ENCODE peak calls at places on chromosomes 5 and 9, in nine cellular contexts. N is fibroblast of mammary gland, T is T-helper 2 cell, M is choroid plexus epithelial cell, O is NCI-H2081, Z is naive B cell, B is Kasumi-1, P is posterior cingulate gyrus, U is activated gamma-delta T cell treated with Interleukin-2 at 50 U/mL for 16 hours. H is an unnamed sample.

GRCh38 chr5:129945031-129945430 is 40.8 kb downstream of the CHSY3 start:
- DNase-seq in N (peak; percentile 89), T (no peak), M (peak; percentile 80), O (no peak), Z (no peak), B (no peak), P (no peak), U (no peak), H (no peak)

GRCh38 chr9:128689820-128690683 is 1.0 kb downstream of the SET start:
- DNase-seq in N (peak; percentile 36), T (peak; percentile 84), M (no peak), O (peak; percentile 55), Z (peak; percentile 47), B (no peak), P (no peak), U (peak; percentile 61), H (peak; percentile 71)

GRCh38 chr9:121307976-121308375 is 40.0 kb downstream of the GSN start:
- DNase-seq in N (no peak), T (no peak), M (no peak), O (no peak), Z (no peak), B (no peak), P (no peak), U (no peak), H (no peak)

GRCh38 chr9:15512204-15512603 is 1.4 kb upstream of the PSIP1 start:
- DNase-seq in N (no peak), T (no peak), M (no peak), O (no peak), Z (no peak), B (no peak), P (no peak), U (no peak), H (peak; percentile 23)

GRCh38 chr5:113205807-113206206 is 229.0 kb downstream of the TSSK1B start:
- DNase-seq in N (no peak), T (no peak), M (no peak), O (no peak), Z (no peak), B (no peak), P (peak; percentile 14), U (no peak), H (no peak)

GRCh38 chr5:180135128-180135955 is 63.8 kb upstream of the RNF130 start:
- DNase-seq in N (peak; percentile 84), T (no peak), M (peak; percentile 39), O (no peak), Z (no peak), B (peak; percentile 90), P (no peak), U (no peak), H (no peak)

GRCh38 chr9:98039474-98040072 is 17.0 kb upstream of the NANS start:
- DNase-seq in N (no peak), T (peak; percentile 27), M (no peak), O (no peak), Z (no peak), B (no peak), P (no peak), U (no peak), H (peak; percentile 24)

GRCh38 chr9:79360387-79361347 is 211.1 kb upstream of the TLE4 start:
- DNase-seq in N (no peak), T (no peak), M (peak; percentile 69), O (peak; percentile 70), Z (no peak), B (no peak), P (no peak), U (no peak), H (no peak)

GRCh38 chr5:145887976-145888574 is 15.3 kb upstream of the GRXCR2 start:
- DNase-seq in N (peak; percentile 60), T (peak; percentile 29), M (peak; percentile 84), O (no peak), Z (no peak), B (peak; percentile 76), P (peak; percentile 14), U (no peak), H (peak; percentile 13)

GRCh38 chr9:89864731-89865130 is 259.9 kb downstream of the GADD45G start:
- DNase-seq in N (no peak), T (no peak), M (no peak), O (no peak), Z (no peak), B (no peak), P (no peak), U (no peak), H (no peak)

GRCh38 chr5:60929024-60929423 is 15.8 kb downstream of the ERCC8 start:
- DNase-seq in N (peak; percentile 27), T (no peak), M (peak; percentile 34), O (no peak), Z (no peak), B (peak; percentile 51), P (no peak), U (no peak), H (no peak)

GRCh38 chr9:17520264-17521058 is 58.4 kb upstream of the SH3GL2 start:
- DNase-seq in N (no peak), T (no peak), M (no peak), O (peak; percentile 73), Z (no peak), B (no peak), P (no peak), U (no peak), H (no peak)

GRCh38 chr9:124078641-124079040 is 67.1 kb downstream of the LHX2 start:
- DNase-seq in N (peak; percentile 52), T (no peak), M (peak; percentile 56), O (no peak), Z (no peak), B (no peak), P (no peak), U (no peak), H (no peak)

GRCh38 chr5:136906545-136906944 is 541.2 kb upstream of the TRPC7 start:
- DNase-seq in N (no peak), T (no peak), M (no peak), O (no peak), Z (no peak), B (no peak), P (no peak), U (no peak), H (no peak)